ENCODE peak calls at places on chromosome 18, in four cellular contexts. A, H, L and J are unnamed samples.
A peak's percentile ranks its signal among the peaks of the same experiment; 100 is the strongest.

GRCh38 chr18:56563568-56563967 is 74.8 kb downstream of the TXNL1 start:
- DNase-seq in A (peak; percentile 51), H (no peak), L (peak; percentile 52), J (peak; percentile 2)

GRCh38 chr18:74507120-74507881 is 11.1 kb downstream of the CNDP2 start:
- DNase-seq in A (no peak), H (no peak), L (no peak), J (no peak)

GRCh38 chr18:26864658-26865057 is 849 bp downstream of the AQP4 start:
- DNase-seq in A (no peak), H (no peak), L (no peak), J (no peak)

GRCh38 chr18:22551536-22552151 is 133.9 kb upstream of the CTAGE1 start:
- DNase-seq in A (no peak), H (no peak), L (no peak), J (peak; percentile 20)

GRCh38 chr18:58700209-58700608 is 28.9 kb downstream of the MALT1 start:
- DNase-seq in A (no peak), H (no peak), L (no peak), J (no peak)

GRCh38 chr18:50820901-50821520 is 1.2 kb upstream of the MRO start:
- DNase-seq in A (no peak), H (no peak), L (no peak), J (no peak)

GRCh38 chr18:468841-469796 is 31.4 kb downstream of the COLEC12 start:
- DNase-seq in A (peak; percentile 16), H (no peak), L (no peak), J (no peak)

GRCh38 chr18:26791676-26792075 is 73.8 kb downstream of the AQP4 start:
- DNase-seq in A (no peak), H (no peak), L (no peak), J (peak; percentile 20)

GRCh38 chr18:48090021-48090420 is 159.6 kb upstream of the SMAD2 start:
- DNase-seq in A (no peak), H (no peak), L (no peak), J (no peak)
- TF ChIP-seq MYC in A (no peak), H (no peak), L (no peak), J (no peak)

GRCh38 chr18:34913837-34914755 is 127.1 kb upstream of the MAPRE2 start:
- DNase-seq in A (peak; percentile 97), H (no peak), L (no peak), J (no peak)
- TF ChIP-seq EP300 in A (peak; percentile 64), H (no peak), L (no peak), J (no peak)

DNA sequence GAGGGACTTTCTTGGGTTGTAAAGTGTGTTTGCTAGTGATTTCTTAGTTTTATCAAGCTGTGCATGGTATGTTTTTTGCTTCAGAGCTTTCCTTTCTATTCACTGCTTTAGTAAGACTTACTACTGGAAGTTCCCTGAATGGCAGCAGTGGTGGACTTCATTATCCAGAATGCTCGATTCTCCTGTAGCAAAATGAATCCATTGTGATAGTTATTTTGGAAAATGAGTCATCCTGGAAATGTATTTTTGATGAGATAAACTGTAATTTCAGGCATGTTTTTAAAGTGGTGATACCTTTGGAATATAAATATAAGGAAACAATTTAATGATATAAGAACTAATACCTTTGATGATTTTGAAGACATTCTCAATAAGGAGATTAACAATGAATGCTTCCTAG is 387.1 kb downstream of the PTPRM start:
- DNase-seq in A (no peak), H (no peak), L (no peak), J (no peak)
- TF ChIP-seq MYC in A (no peak), H (no peak), L (no peak), J (no peak)

GRCh38 chr18:5237723-5238370 is 40.8 kb upstream of the AKAIN1 start:
- DNase-seq in A (peak; percentile 82), H (peak; percentile 51), L (peak; percentile 89), J (peak; percentile 18)
- TF ChIP-seq EP300 in A (no peak), H (no peak), L (peak; percentile 13), J (no peak)

GRCh38 chr18:5894215-5894612 is 1.1 kb downstream of the TMEM200C start:
- DNase-seq in A (no peak), H (no peak), L (no peak), J (no peak)
- TF ChIP-seq MYC in A (no peak), H (no peak), L (no peak), J (no peak)

DNA sequence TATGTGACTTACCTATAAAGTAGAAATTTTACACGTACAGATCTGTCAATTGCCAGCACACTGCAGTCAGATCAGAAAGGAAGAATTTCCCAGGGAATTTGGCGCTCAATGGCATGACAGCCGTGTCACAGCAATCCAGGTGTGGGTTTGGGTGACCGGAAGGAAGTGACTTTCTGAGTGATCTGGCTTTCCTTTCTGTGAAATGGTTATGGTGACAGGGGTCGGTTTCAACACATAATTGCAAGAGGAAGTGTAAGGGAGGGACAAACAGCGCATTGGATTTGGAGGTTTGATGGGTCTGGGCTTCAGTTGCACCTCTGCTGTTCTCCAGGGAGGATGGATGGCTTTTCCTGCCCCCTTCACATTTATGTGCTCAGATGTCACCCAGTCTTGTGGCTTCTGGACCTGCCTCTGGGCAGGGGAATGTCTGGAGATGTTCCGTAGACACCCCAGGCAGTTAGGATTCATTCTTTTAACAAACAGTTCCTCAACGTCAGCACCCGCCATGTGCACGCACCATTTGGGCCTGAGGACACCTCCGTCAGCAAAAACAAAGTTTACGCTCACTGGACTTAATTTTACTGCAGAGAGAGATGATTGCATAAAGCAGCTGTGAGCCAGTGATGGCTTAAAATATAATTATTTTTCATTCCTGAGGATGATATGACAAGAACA is 37.1 kb downstream of the MBP start:
- DNase-seq in A (no peak), H (no peak), L (no peak), J (no peak)
- TF ChIP-seq EP300 in A (no peak), H (no peak), L (no peak), J (no peak)

DNA sequence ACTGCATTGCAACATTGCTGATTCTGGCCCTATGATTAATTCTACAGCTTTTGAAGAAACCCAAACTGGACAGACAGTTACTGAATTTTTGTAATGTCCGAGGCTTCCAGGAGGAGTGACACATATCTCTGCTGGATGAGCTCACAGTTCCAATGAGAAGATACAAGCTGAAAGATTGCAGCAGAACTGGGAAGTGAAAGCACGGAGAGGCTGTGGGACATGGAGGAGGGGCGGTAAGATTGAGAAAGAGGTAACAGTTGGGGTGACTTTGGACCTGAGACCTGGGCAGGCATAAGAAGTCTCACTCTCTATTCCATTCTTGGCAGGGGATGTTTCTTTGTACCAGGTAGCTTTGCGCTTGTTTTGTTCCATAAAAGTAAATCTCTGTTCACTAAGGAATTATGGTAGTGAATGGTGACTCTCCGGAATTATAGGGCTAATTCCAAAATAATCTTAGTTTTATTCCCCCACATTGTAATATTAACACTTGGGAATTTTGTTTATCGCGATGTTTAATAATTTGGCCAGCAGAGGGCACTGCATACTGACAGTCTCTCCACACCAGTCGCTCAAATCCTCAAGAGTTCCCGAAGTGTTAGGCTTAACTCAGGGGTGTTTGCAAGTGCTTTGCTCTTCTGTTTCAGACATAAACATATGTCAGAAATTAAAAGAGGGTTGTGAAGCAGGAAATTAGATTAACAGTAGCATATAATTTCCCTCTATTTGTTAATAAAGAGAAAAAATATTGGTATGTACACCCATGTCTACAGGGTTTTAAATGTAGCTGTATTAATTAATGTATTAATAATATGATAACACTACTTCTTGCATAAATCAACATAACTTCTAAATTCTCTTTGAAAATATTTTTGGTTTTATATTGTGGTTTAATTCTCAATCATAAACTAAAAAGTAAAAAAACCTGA is 201.4 kb downstream of the SOCS6 start:
- DNase-seq in A (peak; percentile 32), H (no peak), L (peak; percentile 34), J (peak; percentile 49)
- TF ChIP-seq MYC in A (no peak), H (no peak), L (no peak), J (no peak)

GRCh38 chr18:9944805-9945204 is 31.0 kb downstream of the VAPA start:
- DNase-seq in A (peak; percentile 52), H (no peak), L (no peak), J (no peak)
- TF ChIP-seq EP300 in A (no peak), H (no peak), L (no peak), J (no peak)

GRCh38 chr18:32057624-32058165 is 34.0 kb upstream of the RNF138 start:
- DNase-seq in A (no peak), H (no peak), L (no peak), J (no peak)

GRCh38 chr18:32060026-32060425 is 31.6 kb upstream of the RNF138 start:
- DNase-seq in A (no peak), H (no peak), L (no peak), J (no peak)

GRCh38 chr18:32056613-32057358 is 34.9 kb upstream of the RNF138 start:
- DNase-seq in A (no peak), H (no peak), L (no peak), J (no peak)
- TF ChIP-seq MYC in A (no peak), H (no peak), L (no peak), J (no peak)

GRCh38 chr18:10202947-10203346 is 251.5 kb upstream of the APCDD1 start:
- DNase-seq in A (no peak), H (no peak), L (no peak), J (no peak)
- TF ChIP-seq EP300 in A (no peak), H (no peak), L (no peak), J (no peak)